ENCODE peak calls at places on chromosomes 7 and 10, in ten cellular contexts. L, Y, G, H, N, S, Z, J, T and K are unnamed samples.

GRCh38 chr10:121640276-121640675 is 42.0 kb upstream of the FGFR2 start:
- DNase-seq in Y (peak), G (no peak), L (no peak), N (no peak), T (no peak), Z (no peak), S (no peak), J (no peak), H (no peak), K (no peak)

GRCh38 chr10:14858338-14858925 is 20.2 kb upstream of the SUV39H2 start:
- DNase-seq in Y (no peak), N (no peak), H (no peak), L (no peak), G (no peak), J (no peak), T (no peak), S (no peak), Z (no peak), K (no peak)

GRCh38 chr7:143216151-143216550 is 5.7 kb upstream of the TAS2R40 start:
- DNase-seq in T (no peak), H (no peak), Y (no peak), J (no peak), Z (peak), N (no peak), G (no peak), S (peak), L (no peak), K (no peak)

GRCh38 chr10:15879663-15880062 is 19.4 kb upstream of the MINDY3 start:
- DNase-seq in Z (no peak), S (no peak), Y (no peak), H (no peak), N (no peak), L (no peak), G (no peak), T (peak), J (no peak), K (no peak)

GRCh38 chr10:110425684-110426293 is 71.9 kb upstream of the DUSP5 start:
- DNase-seq in L (no peak), T (no peak), N (no peak), Z (peak), Y (no peak), J (no peak), G (no peak), H (no peak), S (peak), K (no peak)

GRCh38 chr10:2604891-2605290 is 462.5 kb upstream of the PFKP start:
- DNase-seq in Y (no peak), N (no peak), L (no peak), S (no peak), G (no peak), Z (no peak), J (no peak), H (no peak), T (no peak), K (no peak)

GRCh38 chr7:43552122-43552521 is 30.8 kb upstream of the STK17A start:
- DNase-seq in H (no peak), Z (no peak), L (no peak), G (no peak), N (no peak), Y (no peak), S (no peak), T (no peak), J (no peak), K (no peak)

GRCh38 chr7:106865130-106866115 is at the start of gene PIK3CG:
- DNase-seq in Y (no peak), G (no peak), H (no peak), Z (no peak), T (no peak), N (no peak), S (no peak), L (no peak), J (no peak), K (no peak)

GRCh38 chr10:19906108-19906791 is 90.0 kb downstream of the PLXDC2 start:
- DNase-seq in L (no peak), J (no peak), Y (no peak), G (no peak), N (no peak), S (no peak), H (peak), Z (no peak), T (no peak), K (no peak)

GRCh38 chr7:144459635-144460034 is 56.1 kb upstream of the NOBOX start:
- DNase-seq in J (no peak), S (no peak), T (no peak), G (no peak), Z (no peak), N (no peak), L (no peak), H (no peak), Y (no peak), K (no peak)
- H3K27ac ChIP-seq in J (no peak), S (no peak), T (no peak), G (no peak), Z (no peak), N (no peak), L (no peak), H (no peak), Y (no peak), K (no peak)

GRCh38 chr7:636396-636795 is 90.1 kb upstream of the DNAAF5 start:
- DNase-seq in N (no peak), L (no peak), J (no peak), H (no peak), Y (no peak), S (peak), Z (peak), G (no peak), T (no peak), K (no peak)
- TF ChIP-seq CTCF in N (no peak), L (no peak), J (no peak), H (peak), Y (peak), S (no peak), Z (peak), G (peak), T (peak), K (peak)

GRCh38 chr10:73586583-73586984 is 4.6 kb downstream of the USP54 start:
- DNase-seq in H (no peak), T (no peak), Y (peak), L (peak), S (peak), J (peak), G (no peak), N (no peak), Z (peak), K (peak)

GRCh38 chr10:73588656-73589055 is 2.5 kb downstream of the USP54 start:
- DNase-seq in Y (no peak), G (no peak), S (peak), J (no peak), Z (no peak), N (no peak), L (no peak), T (no peak), H (no peak), K (no peak)

GRCh38 chr10:73585223-73585784 is 5.8 kb downstream of the USP54 start:
- DNase-seq in Y (no peak), G (no peak), J (no peak), H (no peak), N (no peak), T (no peak), Z (peak), S (peak), L (no peak), K (peak)

GRCh38 chr10:73581912-73582311 is 9.2 kb downstream of the USP54 start:
- DNase-seq in L (no peak), J (no peak), T (no peak), H (no peak), Y (no peak), S (no peak), N (no peak), Z (no peak), G (no peak), K (no peak)

DNA sequence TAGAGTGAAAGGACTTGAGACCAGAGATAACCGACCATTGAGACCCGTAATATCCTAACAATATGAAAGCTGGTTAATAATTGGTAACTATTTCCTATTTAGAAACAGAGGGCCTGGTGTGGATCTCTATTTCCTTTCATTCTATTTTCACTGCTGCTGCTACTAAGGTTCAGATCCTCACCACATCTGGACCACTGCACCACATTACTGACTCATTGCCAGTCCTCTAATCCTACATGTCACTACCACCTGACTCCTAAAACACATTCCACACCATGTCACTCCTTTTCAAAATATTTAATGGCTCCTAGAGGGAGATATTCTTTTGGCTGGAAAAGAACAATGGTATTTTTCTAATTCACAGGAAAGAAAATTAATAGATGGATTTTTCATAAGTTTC is 6.4 kb downstream of the USP54 start:
- DNase-seq in H (no peak), L (no peak), Z (no peak), N (no peak), G (no peak), S (peak), T (no peak), J (no peak), Y (no peak), K (peak)
- H3K27ac ChIP-seq in H (peak), L (no peak), Z (no peak), N (no peak), G (no peak), S (no peak), T (no peak), J (no peak), Y (no peak), K (no peak)

GRCh38 chr7:26860361-26860760 is 4.0 kb downstream of the SKAP2 start:
- DNase-seq in H (no peak), Y (no peak), G (no peak), T (no peak), L (peak), N (no peak), Z (no peak), J (peak), S (no peak), K (no peak)
- TF ChIP-seq CTCF in H (no peak), Y (no peak), G (no peak), T (peak), L (peak), N (peak), Z (no peak), J (peak), S (no peak), K (peak)